ENCODE peak calls at places on chromosomes 6 and 20, in four cellular contexts. J is heart left ventricle, S is IMR-90, G is MM.1S. N is an unnamed sample.

GRCh38 chr6:148885920-148886845 is 139.4 kb downstream of the UST start:
- DNase-seq in J (no peak), S (no peak), G (no peak), N (no peak)

GRCh38 chr6:99412065-99412464 is 13.0 kb downstream of the PNISR start:
- DNase-seq in J (no peak), S (no peak), G (no peak), N (no peak)

GRCh38 chr6:149082320-149082719 is 235.2 kb upstream of the TAB2 start:
- DNase-seq in J (peak; percentile 72), S (peak; percentile 75), G (peak; percentile 55), N (peak; percentile 80)

GRCh38 chr6:22756365-22756764 is 187.0 kb downstream of the HDGFL1 start:
- DNase-seq in J (no peak), S (peak; percentile 77), G (no peak), N (no peak)

GRCh38 chr20:10469599-10469998 is 34.5 kb downstream of the SLX4IP start:
- DNase-seq in J (no peak), S (peak; percentile 87), G (peak; percentile 51), N (peak; percentile 88)

GRCh38 chr20:32457476-32457986 is 99.4 kb downstream of the ASXL1 start:
- DNase-seq in J (peak; percentile 74), S (peak; percentile 56), G (peak; percentile 29), N (no peak)

GRCh38 chr6:32752580-32752979 is 10.8 kb downstream of the HLA-DQB2 start:
- DNase-seq in J (no peak), S (no peak), G (no peak), N (no peak)

GRCh38 chr6:105482227-105482839 is 79.5 kb upstream of the PREP start:
- DNase-seq in J (peak; percentile 53), S (peak; percentile 38), G (peak; percentile 64), N (no peak)

GRCh38 chr20:3572151-3572550 is 91.0 kb downstream of the GFRA4 start:
- DNase-seq in J (no peak), S (peak; percentile 36), G (no peak), N (no peak)

GRCh38 chr6:18585032-18585573 is 198.0 kb downstream of the RNF144B start:
- DNase-seq in J (peak; percentile 53), S (peak; percentile 65), G (no peak), N (peak; percentile 89)

GRCh38 chr6:151661509-151661908 is 146.0 kb upstream of the ESR1 start:
- DNase-seq in J (no peak), S (no peak), G (no peak), N (no peak)

GRCh38 chr6:134217516-134218140 is 100.3 kb downstream of the SGK1 start:
- DNase-seq in J (no peak), S (no peak), G (no peak), N (no peak)

GRCh38 chr6:32568561-32568960 is 21.1 kb downstream of the HLA-DRB1 start:
- DNase-seq in J (no peak), S (no peak), G (no peak), N (no peak)

GRCh38 chr6:148140772-148141557 is 201.7 kb upstream of the SASH1 start:
- DNase-seq in J (no peak), S (no peak), G (no peak), N (peak; percentile 41)

GRCh38 chr6:122903266-122903915 is 92.6 kb upstream of the CLVS2 start:
- DNase-seq in J (no peak), S (no peak), G (no peak), N (no peak)

GRCh38 chr6:170248111-170248805 is 42.6 kb downstream of the DLL1 start:
- DNase-seq in J (no peak), S (no peak), G (no peak), N (no peak)

GRCh38 chr20:49687595-49688567 is 25.8 kb downstream of the B4GALT5 start:
- DNase-seq in J (no peak), S (no peak), G (no peak), N (no peak)

GRCh38 chr6:43707269-43707668 is 19.7 kb upstream of the MRPS18A start:
- DNase-seq in J (no peak), S (no peak), G (no peak), N (no peak)

GRCh38 chr6:39218868-39219567 is 10.3 kb downstream of the KCNK5 start:
- DNase-seq in J (no peak), S (no peak), G (no peak), N (peak; percentile 1)

GRCh38 chr20:32332614-32333013 is 25.5 kb upstream of the ASXL1 start:
- DNase-seq in J (no peak), S (peak; percentile 76), G (no peak), N (peak; percentile 61)

GRCh38 chr20:57485770-57486169 is 39.2 kb downstream of the CTCFL start:
- DNase-seq in J (no peak), S (no peak), G (no peak), N (no peak)
- H3K4me3 ChIP-seq in J (no peak overlapping the region), S (no peak overlapping the region), G (no peak overlapping the region), N (no peak overlapping the region)

GRCh38 chr20:33840759-33841438 is 29.8 kb downstream of the CHMP4B start:
- DNase-seq in J (no peak), S (no peak), G (peak; percentile 47), N (no peak)
- H3K4me3 ChIP-seq in J (no peak overlapping the region), S (no peak overlapping the region), G (peak overlapping the region; percentile 17), N (no peak overlapping the region)

DNA sequence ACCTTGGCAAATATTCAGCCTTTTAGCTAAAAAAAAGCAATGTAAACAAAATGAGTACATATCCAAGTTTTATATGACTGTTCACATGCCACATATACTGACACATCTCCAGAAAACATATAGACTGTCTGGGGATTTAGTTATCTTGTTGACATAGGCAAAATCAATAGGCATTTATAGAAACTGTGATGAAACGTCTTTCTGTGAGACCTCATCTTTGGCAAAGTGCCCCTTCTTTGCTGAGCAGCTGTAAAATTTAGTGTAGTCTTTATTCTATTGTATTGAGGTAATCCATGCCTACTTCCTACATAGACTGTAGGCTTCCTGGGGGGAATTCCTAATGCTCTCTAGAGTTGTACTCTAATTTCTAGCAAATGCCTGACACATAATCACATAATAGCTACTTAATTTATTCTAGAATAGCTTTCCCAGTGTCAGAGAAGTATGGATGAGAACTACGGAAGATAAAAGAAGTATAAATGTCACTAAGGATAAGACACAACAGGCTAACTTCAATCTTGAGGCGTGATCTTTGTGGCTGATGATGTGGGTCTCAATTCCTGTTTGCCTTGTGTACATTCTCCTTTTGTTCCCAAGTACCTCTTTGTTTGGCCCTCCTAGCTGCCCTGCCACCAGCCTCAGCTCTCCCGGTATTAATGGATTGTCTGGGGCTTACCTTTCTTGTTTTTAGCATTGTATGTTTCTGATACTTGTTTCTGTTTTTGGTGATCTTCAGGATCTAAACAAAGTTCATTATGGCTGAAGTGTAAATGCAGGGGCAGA is 30.6 kb downstream of the PTCHD4 start:
- DNase-seq in J (no peak), S (no peak), G (no peak), N (peak; percentile 16)
- H3K4me3 ChIP-seq in J (no peak overlapping the region), S (no peak overlapping the region), G (no peak overlapping the region), N (no peak overlapping the region)

GRCh38 chr6:6004147-6004995 is 2.4 kb downstream of the NRN1 start:
- DNase-seq in J (no peak), S (no peak), G (no peak), N (peak; percentile 16)

GRCh38 chr6:6001443-6001842 is 5.3 kb downstream of the NRN1 start:
- DNase-seq in J (no peak), S (no peak), G (no peak), N (no peak)

GRCh38 chr6:6002809-6003333 is 3.9 kb downstream of the NRN1 start:
- DNase-seq in J (no peak), S (no peak), G (no peak), N (no peak)

GRCh38 chr6:6002005-6002808 is 4.5 kb downstream of the NRN1 start:
- DNase-seq in J (no peak), S (no peak), G (no peak), N (no peak)

DNA sequence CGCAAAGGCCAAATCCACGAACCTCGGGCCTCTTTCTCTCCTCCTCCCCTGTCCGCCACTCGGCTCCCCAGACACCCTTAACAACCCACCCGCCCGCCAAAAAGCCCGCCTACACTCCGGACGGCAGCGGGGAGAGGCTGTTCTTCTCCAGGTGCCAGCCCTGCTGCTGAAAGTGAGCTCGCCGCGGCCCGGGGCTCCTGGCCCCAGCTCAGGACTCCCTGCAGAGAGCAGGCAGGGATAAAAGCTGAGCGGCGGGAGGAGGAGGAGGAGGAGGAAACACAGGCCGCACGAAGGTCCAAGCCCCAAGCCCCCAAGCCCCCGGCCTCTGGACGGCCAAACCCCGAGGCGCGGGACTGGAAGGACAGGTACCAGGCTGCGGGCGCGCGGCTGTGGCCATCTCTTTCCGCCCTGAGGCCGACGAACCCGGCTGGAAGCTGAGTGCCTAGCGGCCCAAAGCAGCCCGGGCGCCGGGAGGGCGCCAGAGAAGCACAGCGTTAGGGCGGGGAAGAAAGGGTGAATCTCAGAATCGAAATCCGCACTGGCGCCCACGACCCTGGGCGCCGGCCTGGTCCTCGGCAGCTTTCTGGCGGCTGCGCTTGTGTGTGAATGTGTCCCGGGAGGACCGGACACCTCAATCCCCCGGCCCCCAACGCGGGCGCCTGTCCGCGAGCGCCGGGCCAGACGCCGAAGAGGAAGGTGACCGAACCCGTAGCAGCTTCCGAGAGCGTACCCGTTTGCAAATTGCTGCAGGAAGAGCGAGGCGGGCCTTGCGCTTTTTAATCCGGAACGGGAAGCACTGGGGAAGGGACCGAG is 3.2 kb downstream of the NRN1 start:
- DNase-seq in J (peak; percentile 44), S (no peak), G (peak; percentile 63), N (peak; percentile 22)
- H3K4me3 ChIP-seq in J (peak overlapping the region; percentile 62), S (no peak overlapping the region), G (peak overlapping the region; percentile 67), N (peak overlapping the region; percentile 50)

GRCh38 chr6:77092971-77093370 is 370.3 kb downstream of the HTR1B start:
- DNase-seq in J (no peak), S (peak; percentile 85), G (no peak), N (peak; percentile 68)

GRCh38 chr6:77094821-77095220 is 368.5 kb downstream of the HTR1B start:
- DNase-seq in J (no peak), S (no peak), G (no peak), N (no peak)

DNA sequence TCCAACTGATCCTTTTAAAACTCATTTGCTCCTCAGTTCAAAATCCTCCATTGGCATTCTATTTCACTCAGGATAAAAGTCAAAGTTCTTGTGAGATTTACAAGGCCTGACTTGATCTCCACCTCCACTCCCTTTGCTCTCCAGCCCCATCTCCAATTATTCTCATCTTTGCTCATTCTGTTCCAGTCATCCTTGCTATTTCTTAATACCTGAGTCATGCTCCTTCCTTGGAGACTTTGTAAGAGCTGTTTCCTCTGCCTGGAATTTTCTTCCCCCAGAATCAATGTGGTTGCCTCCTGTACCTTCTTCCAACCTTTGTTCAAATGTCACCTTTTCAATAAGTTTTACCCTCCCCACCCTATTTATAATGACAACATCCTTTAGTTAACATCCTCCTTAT is 373.5 kb downstream of the HTR1B start:
- DNase-seq in J (no peak), S (peak; percentile 13), G (no peak), N (no peak)
- H3K4me3 ChIP-seq in J (no peak overlapping the region), S (no peak overlapping the region), G (no peak overlapping the region), N (no peak overlapping the region)

GRCh38 chr6:10531513-10531912 is 10.4 kb downstream of the GCNT2 start:
- DNase-seq in J (no peak), S (no peak), G (no peak), N (no peak)
- H3K4me3 ChIP-seq in J (peak overlapping the region; percentile 25), S (no peak overlapping the region), G (no peak overlapping the region), N (no peak overlapping the region)

DNA sequence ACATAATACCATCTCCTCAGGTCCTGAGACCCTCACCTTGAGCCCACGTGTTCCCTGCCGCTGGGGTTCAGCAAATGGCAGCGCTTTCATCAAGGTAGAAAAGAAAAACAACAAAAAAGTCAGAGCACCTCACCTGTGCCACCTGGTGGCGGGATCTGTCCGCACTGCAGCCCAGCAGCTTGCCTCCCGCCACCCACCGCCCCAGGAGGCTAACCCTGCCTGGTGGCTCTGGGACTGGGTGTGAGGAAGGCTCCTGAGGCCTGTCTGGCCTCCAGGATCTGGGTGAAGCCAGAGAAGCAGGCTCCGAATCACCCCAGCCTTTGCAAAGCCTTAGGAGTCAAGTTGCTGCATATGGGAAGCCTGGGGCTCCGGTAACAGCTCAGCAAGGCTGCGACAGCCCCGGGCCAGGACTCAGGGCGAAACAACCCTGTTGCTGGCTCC is 270.8 kb downstream of the BMP7 start:
- DNase-seq in J (no peak), S (no peak), G (peak; percentile 56), N (no peak)
- H3K4me3 ChIP-seq in J (no peak overlapping the region), S (no peak overlapping the region), G (peak overlapping the region; percentile 27), N (no peak overlapping the region)